ENCODE peak calls at places on chromosomes 11 and 22, in four cellular contexts. K is SK-N-SH, W is K562, H is GM12878. R is an unnamed sample.

GRCh38 chr11:47711225-47711624 is 3.9 kb downstream of the AGBL2 start:
- DNase-seq in K (no peak), W (no peak), H (no peak), R (no peak)

GRCh38 chr11:69162505-69162904 is 6.8 kb downstream of the SMIM38 start:
- DNase-seq in K (no peak), W (no peak), H (no peak), R (no peak)

GRCh38 chr22:30178180-30179126 is 68.1 kb downstream of the LIF start:
- DNase-seq in K (no peak), W (no peak), H (no peak), R (no peak)

GRCh38 chr11:45805305-45806071 is 539 bp downstream of the SLC35C1 start:
- DNase-seq in H (no peak), K (no peak), W (peak; percentile 58), R (peak; percentile 44)

GRCh38 chr22:44850946-44851345 is 98.6 kb downstream of the ARHGAP8 start:
- DNase-seq in K (peak; percentile 65), H (no peak), W (no peak), R (no peak)

GRCh38 chr22:32311551-32312071 is 46.1 kb upstream of the RFPL3 start:
- DNase-seq in W (no peak), K (no peak), H (no peak), R (no peak)

GRCh38 chr11:45226901-45227300 is 59.2 kb downstream of the SYT13 start:
- DNase-seq in K (no peak), H (no peak), W (no peak), R (no peak)

GRCh38 chr11:87046824-87047223 is 9.1 kb downstream of the TMEM135 start:
- DNase-seq in W (no peak), K (no peak), H (no peak), R (no peak)

GRCh38 chr11:102006835-102007566 is 40.2 kb upstream of the CFAP300 start:
- DNase-seq in W (no peak), K (no peak), H (no peak), R (peak; percentile 71)

GRCh38 chr22:30290318-30290678 is 993 bp upstream of the CASTOR1 start:
- DNase-seq in K (no peak), W (no peak), H (no peak), R (no peak)

GRCh38 chr22:19783531-19784395 is 23.2 kb downstream of the TBX1 start:
- DNase-seq in H (no peak), W (no peak), K (no peak), R (no peak)

GRCh38 chr11:97454988-97455387 is 1065.2 kb downstream of the JRKL start:
- DNase-seq in W (peak; percentile 1), H (no peak), K (peak; percentile 21), R (peak; percentile 3)

GRCh38 chr22:27795053-27795452 is 6.5 kb downstream of the MN1 start:
- DNase-seq in W (no peak), H (no peak), K (no peak), R (no peak)

GRCh38 chr11:3158131-3158591 is 6.9 kb downstream of the OSBPL5 start:
- DNase-seq in W (no peak), H (no peak), K (no peak), R (no peak)
- TF ChIP-seq FOXM1 in W (no peak), H (no peak), K (no peak), R (no peak)

DNA sequence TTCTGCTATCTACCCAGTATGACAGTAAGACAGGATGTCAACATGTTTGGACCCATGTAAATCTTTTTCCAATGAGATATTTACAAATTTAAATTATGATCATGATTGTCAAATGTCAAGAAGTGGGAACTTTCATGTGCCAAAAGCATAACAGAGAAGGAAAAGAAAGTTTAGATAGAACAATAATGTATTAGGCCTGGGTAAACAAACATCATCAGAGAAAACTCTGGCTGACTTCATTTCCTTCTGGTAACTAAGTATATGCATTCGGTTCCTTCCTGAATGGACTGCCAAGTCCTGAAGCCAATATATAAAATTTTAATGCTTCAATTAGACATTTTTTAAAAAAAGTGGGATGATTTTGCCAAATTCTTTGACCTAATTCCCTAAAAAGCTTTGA is 16.5 kb downstream of the RNF141 start:
- DNase-seq in K (no peak), W (no peak), H (no peak), R (no peak)
- TF ChIP-seq SMC3 in K (no peak), W (no peak), H (no peak), R (no peak)

DNA sequence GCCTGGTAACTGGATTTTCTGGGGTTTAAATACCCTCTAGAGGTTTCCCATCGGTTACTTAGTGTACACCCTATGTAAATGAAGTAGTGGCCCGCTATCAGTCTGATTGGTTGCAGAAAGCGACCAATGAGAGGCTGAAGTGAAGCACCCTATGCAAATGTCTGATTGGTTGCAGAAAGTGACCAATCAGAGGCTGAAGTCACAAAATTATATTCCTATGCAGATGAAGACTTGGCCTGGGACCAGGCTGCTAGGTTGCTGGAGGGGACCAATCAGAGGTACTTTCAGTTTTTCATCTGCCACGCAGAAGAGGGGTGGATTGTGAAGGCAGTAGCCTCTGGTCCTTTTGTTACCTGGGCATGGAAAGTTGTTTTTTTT is 134.8 kb downstream of the TBC1D22A start:
- DNase-seq in H (no peak), K (no peak), W (peak; percentile 29), R (no peak)
- TF ChIP-seq FOXM1 in H (no peak), K (no peak), W (no peak), R (no peak)

GRCh38 chr11:9304178-9304577 is 10.2 kb downstream of the TMEM41B start:
- DNase-seq in W (no peak), K (no peak), H (no peak), R (no peak)
- TF ChIP-seq SMC3 in W (no peak), K (no peak), H (no peak), R (no peak)

GRCh38 chr11:133163463-133164419 is 368.6 kb downstream of the OPCML start:
- DNase-seq in K (peak; percentile 55), W (peak; percentile 42), H (peak; percentile 8), R (peak; percentile 51)
- TF ChIP-seq FOXM1 in K (no peak), W (no peak), H (no peak), R (no peak)

DNA sequence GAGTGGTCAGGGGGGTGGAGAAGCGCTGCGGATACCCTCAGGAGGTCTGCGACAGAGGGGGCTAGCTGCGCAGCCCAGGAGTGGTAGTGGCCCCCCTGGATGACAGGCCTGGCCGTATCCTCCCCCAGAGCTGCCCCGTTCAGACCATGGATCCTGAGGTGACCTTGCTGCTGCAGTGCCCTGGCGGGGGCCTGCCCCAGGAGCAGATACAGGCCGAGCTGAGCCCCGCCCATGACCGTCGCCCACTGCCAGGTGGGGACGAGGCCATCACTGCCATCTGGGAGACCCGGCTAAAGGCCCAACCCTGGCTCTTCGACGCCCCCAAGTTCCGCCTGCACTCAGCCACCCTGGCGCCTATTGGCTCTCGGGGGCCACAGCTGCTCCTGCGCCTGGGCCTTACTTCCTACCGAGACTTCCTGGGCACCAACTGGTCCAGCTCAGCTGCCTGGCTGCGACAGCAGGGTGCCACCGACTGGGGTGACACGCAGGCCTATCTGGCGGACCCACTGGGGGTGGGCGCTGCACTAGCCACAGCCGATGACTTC is 505 bp downstream of the NUDT22 start:
- DNase-seq in H (no peak), K (peak; percentile 76), W (peak; percentile 60), R (peak; percentile 50)
- TF ChIP-seq SMC3 in H (no peak), K (no peak), W (no peak), R (no peak)

DNA sequence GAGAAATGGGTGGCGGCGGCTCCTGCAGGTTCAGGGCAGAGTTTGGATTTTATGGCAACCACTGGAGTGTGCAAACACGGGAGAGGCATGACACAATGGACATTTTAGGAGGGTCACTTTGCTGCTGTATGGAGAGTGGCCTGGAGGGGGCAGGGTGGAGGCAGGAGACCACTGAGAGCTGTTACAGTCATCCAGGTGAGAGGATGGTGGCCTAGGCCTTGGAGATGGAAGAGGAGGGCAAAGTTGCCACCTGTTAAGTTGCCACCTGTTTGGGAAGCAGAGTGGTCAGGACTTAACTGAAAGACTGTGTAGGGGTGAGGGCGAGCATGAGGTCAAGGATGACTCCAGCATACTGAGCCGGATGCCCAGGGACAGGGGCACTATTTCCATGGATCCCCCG is 2.3 kb upstream of the RAD9A start:
- DNase-seq in H (no peak), W (peak; percentile 77), K (peak; percentile 75), R (peak; percentile 64)
- TF ChIP-seq FOXM1 in H (no peak), W (no peak), K (no peak), R (no peak)

GRCh38 chr11:105449100-105449734 is 160.7 kb upstream of the GRIA4 start:
- DNase-seq in W (no peak), K (no peak), H (no peak), R (no peak)
- TF ChIP-seq SMC3 in W (no peak), K (no peak), H (no peak), R (no peak)

GRCh38 chr22:24361976-24362646 is 65.3 kb upstream of the ADORA2A start:
- DNase-seq in K (no peak), W (no peak), H (no peak), R (no peak)

GRCh38 chr22:24355574-24355973 is 71.8 kb upstream of the ADORA2A start:
- DNase-seq in K (no peak), W (no peak), H (no peak), R (no peak)

GRCh38 chr22:24359452-24360120 is 67.8 kb upstream of the ADORA2A start:
- DNase-seq in H (no peak), K (no peak), W (no peak), R (peak; percentile 18)

GRCh38 chr22:24357547-24357946 is 69.9 kb upstream of the ADORA2A start:
- DNase-seq in K (no peak), H (no peak), W (no peak), R (no peak)

DNA sequence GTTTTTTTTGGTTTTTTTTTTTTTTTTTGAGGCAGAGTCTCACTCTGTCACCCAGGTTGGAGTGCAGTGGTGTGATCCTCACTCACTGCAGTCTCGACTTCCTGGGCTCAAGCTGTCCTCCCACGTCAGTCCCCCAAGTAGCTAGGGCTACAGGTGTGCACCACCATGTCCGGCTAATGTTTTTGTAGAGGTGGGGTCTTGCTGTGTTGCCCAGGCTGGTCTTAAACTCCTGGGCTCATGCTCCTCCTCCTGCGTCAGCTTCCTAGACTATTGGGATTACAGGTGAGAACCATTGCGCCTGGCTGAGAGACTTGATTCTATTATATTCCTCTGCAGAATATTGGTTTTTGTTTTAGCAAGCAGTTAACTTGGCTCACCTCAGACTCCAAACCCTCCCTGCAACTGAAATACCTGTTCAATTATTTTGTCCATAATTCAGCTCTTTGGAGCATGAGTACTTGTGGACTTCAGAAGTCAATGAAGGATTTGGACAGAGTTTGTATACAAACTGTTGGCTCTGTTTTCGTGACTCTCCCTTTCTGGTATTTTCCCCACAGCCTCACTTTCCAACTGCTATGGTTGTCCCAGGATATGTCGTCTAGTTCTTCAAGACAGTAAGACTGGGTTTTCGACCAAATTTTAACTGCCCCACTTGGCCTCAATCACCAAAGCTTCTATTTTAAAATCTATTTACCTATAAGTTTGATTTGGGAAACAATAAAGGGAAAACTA is 69.1 kb upstream of the ADORA2A start:
- DNase-seq in H (no peak), W (no peak), K (no peak), R (no peak)
- TF ChIP-seq FOXM1 in H (no peak), W (no peak), K (no peak), R (no peak)

R was measured in HepG2.